ENCODE peak calls at places on chromosomes 11 and 22, in nine cellular contexts. One of them, this sample, is unnamed.

GRCh38 chr11:11946878-11947277 is 61.5 kb downstream of the DKK3 start:
- DNase-seq in AG09309: no peak
- DNase-seq in AG04450: no peak
- DNase-seq in hippocampal formation: no peak
- DNase-seq in fibroblast of pulmonary artery: no peak
- DNase-seq in HCT116: no peak
- DNase-seq in memory B cell: no peak
- DNase-seq in Right ventricle myocardium superior: no peak
- DNase-seq in lung microvascular endothelial cell: no peak
- DNase-seq in this sample: no peak

GRCh38 chr11:11968511-11969280 is 39.7 kb downstream of the DKK3 start:
- DNase-seq in HCT116: no peak
- DNase-seq in memory B cell: no peak
- DNase-seq in lung microvascular endothelial cell: no peak
- DNase-seq in Right ventricle myocardium superior: no peak
- DNase-seq in AG09309: no peak
- DNase-seq in AG04450: no peak
- DNase-seq in fibroblast of pulmonary artery: no peak
- DNase-seq in hippocampal formation: no peak
- DNase-seq in this sample: no peak

GRCh38 chr11:129278586-129279319 is 86.6 kb upstream of the ARHGAP32 start:
- DNase-seq in AG09309: no peak
- DNase-seq in hippocampal formation: no peak
- DNase-seq in memory B cell: peak
- DNase-seq in AG04450: no peak
- DNase-seq in fibroblast of pulmonary artery: no peak
- DNase-seq in lung microvascular endothelial cell: peak
- DNase-seq in HCT116: no peak
- DNase-seq in Right ventricle myocardium superior: no peak
- DNase-seq in this sample: peak

GRCh38 chr11:13486926-13487660 is 8.7 kb downstream of the PTH start:
- DNase-seq in memory B cell: peak
- DNase-seq in AG09309: no peak
- DNase-seq in hippocampal formation: peak
- DNase-seq in HCT116: no peak
- DNase-seq in Right ventricle myocardium superior: peak
- DNase-seq in lung microvascular endothelial cell: peak
- DNase-seq in AG04450: no peak
- DNase-seq in fibroblast of pulmonary artery: peak
- DNase-seq in this sample: peak

GRCh38 chr22:49449377-49449776 is 378.3 kb downstream of the BRD1 start:
- DNase-seq in lung microvascular endothelial cell: no peak
- DNase-seq in AG04450: no peak
- DNase-seq in hippocampal formation: no peak
- DNase-seq in Right ventricle myocardium superior: no peak
- DNase-seq in fibroblast of pulmonary artery: no peak
- DNase-seq in memory B cell: no peak
- DNase-seq in AG09309: no peak
- DNase-seq in HCT116: no peak
- DNase-seq in this sample: no peak

GRCh38 chr11:71940561-71941219 is 11.8 kb downstream of the RNF121 start:
- DNase-seq in AG09309: no peak
- DNase-seq in hippocampal formation: no peak
- DNase-seq in AG04450: no peak
- DNase-seq in memory B cell: no peak
- DNase-seq in fibroblast of pulmonary artery: no peak
- DNase-seq in HCT116: no peak
- DNase-seq in Right ventricle myocardium superior: no peak
- DNase-seq in lung microvascular endothelial cell: no peak
- DNase-seq in this sample: no peak

GRCh38 chr22:39924286-39924685 is 23.4 kb downstream of the GRAP2 start:
- DNase-seq in Right ventricle myocardium superior: no peak
- DNase-seq in memory B cell: no peak
- DNase-seq in fibroblast of pulmonary artery: no peak
- DNase-seq in lung microvascular endothelial cell: no peak
- DNase-seq in hippocampal formation: no peak
- DNase-seq in AG04450: no peak
- DNase-seq in HCT116: no peak
- DNase-seq in AG09309: no peak
- DNase-seq in this sample: no peak

GRCh38 chr22:32815059-32815458 is 13.6 kb downstream of the TIMP3 start:
- DNase-seq in fibroblast of pulmonary artery: no peak
- DNase-seq in HCT116: no peak
- DNase-seq in AG09309: no peak
- DNase-seq in hippocampal formation: no peak
- DNase-seq in lung microvascular endothelial cell: peak
- DNase-seq in Right ventricle myocardium superior: no peak
- DNase-seq in AG04450: no peak
- DNase-seq in memory B cell: no peak
- DNase-seq in this sample: no peak

GRCh38 chr11:34311126-34311525 is 46.7 kb downstream of the ABTB2 start:
- DNase-seq in AG09309: no peak
- DNase-seq in Right ventricle myocardium superior: peak
- DNase-seq in memory B cell: no peak
- DNase-seq in HCT116: no peak
- DNase-seq in lung microvascular endothelial cell: no peak
- DNase-seq in fibroblast of pulmonary artery: no peak
- DNase-seq in hippocampal formation: no peak
- DNase-seq in AG04450: no peak
- DNase-seq in this sample: no peak

GRCh38 chr11:326842-327580 is 6.4 kb upstream of the IFITM3 start:
- DNase-seq in Right ventricle myocardium superior: peak
- DNase-seq in AG09309: no peak
- DNase-seq in memory B cell: no peak
- DNase-seq in HCT116: no peak
- DNase-seq in fibroblast of pulmonary artery: peak
- DNase-seq in hippocampal formation: no peak
- DNase-seq in lung microvascular endothelial cell: peak
- DNase-seq in AG04450: no peak
- DNase-seq in this sample: no peak

GRCh38 chr11:70124321-70125061 is 46.4 kb downstream of the ANO1 start:
- DNase-seq in hippocampal formation: no peak
- DNase-seq in AG09309: no peak
- DNase-seq in fibroblast of pulmonary artery: no peak
- DNase-seq in HCT116: no peak
- DNase-seq in lung microvascular endothelial cell: no peak
- DNase-seq in Right ventricle myocardium superior: no peak
- DNase-seq in AG04450: no peak
- DNase-seq in memory B cell: no peak
- DNase-seq in this sample: no peak

GRCh38 chr11:94401773-94402265 is 600 bp upstream of the GPR83 start:
- DNase-seq in Right ventricle myocardium superior: no peak
- DNase-seq in memory B cell: no peak
- DNase-seq in AG04450: no peak
- DNase-seq in fibroblast of pulmonary artery: no peak
- DNase-seq in lung microvascular endothelial cell: no peak
- DNase-seq in AG09309: no peak
- DNase-seq in HCT116: no peak
- DNase-seq in hippocampal formation: no peak
- DNase-seq in this sample: no peak

GRCh38 chr22:17866127-17866526 is 91.9 kb upstream of the BID start:
- DNase-seq in lung microvascular endothelial cell: no peak
- DNase-seq in fibroblast of pulmonary artery: no peak
- DNase-seq in Right ventricle myocardium superior: no peak
- DNase-seq in AG04450: no peak
- DNase-seq in memory B cell: no peak
- DNase-seq in HCT116: no peak
- DNase-seq in hippocampal formation: peak
- DNase-seq in AG09309: no peak
- DNase-seq in this sample: no peak

GRCh38 chr11:34323601-34324000 is 34.2 kb downstream of the ABTB2 start:
- DNase-seq in AG04450: no peak
- DNase-seq in HCT116: no peak
- DNase-seq in lung microvascular endothelial cell: no peak
- DNase-seq in Right ventricle myocardium superior: no peak
- DNase-seq in hippocampal formation: no peak
- DNase-seq in AG09309: no peak
- DNase-seq in fibroblast of pulmonary artery: no peak
- DNase-seq in memory B cell: no peak
- DNase-seq in this sample: no peak

GRCh38 chr22:26066534-26066933 is 102.7 kb upstream of the SEZ6L start:
- DNase-seq in HCT116: no peak
- DNase-seq in AG09309: no peak
- DNase-seq in AG04450: no peak
- DNase-seq in fibroblast of pulmonary artery: no peak
- DNase-seq in memory B cell: no peak
- DNase-seq in lung microvascular endothelial cell: no peak
- DNase-seq in hippocampal formation: no peak
- DNase-seq in Right ventricle myocardium superior: no peak
- DNase-seq in this sample: peak

GRCh38 chr11:126968915-126969314 is 31.7 kb downstream of the KIRREL3 start:
- DNase-seq in lung microvascular endothelial cell: no peak
- DNase-seq in hippocampal formation: no peak
- DNase-seq in fibroblast of pulmonary artery: no peak
- DNase-seq in AG04450: no peak
- DNase-seq in Right ventricle myocardium superior: no peak
- DNase-seq in HCT116: no peak
- DNase-seq in memory B cell: no peak
- DNase-seq in AG09309: no peak
- DNase-seq in this sample: peak

GRCh38 chr11:7630002-7630401 is 43.3 kb downstream of the CYB5R2 start:
- DNase-seq in Right ventricle myocardium superior: peak
- DNase-seq in memory B cell: no peak
- DNase-seq in hippocampal formation: peak
- DNase-seq in lung microvascular endothelial cell: no peak
- DNase-seq in fibroblast of pulmonary artery: peak
- DNase-seq in HCT116: no peak
- DNase-seq in AG09309: no peak
- DNase-seq in AG04450: no peak
- DNase-seq in this sample: no peak

GRCh38 chr11:72832301-72833082 is 18.3 kb downstream of the ATG16L2 start:
- DNase-seq in Right ventricle myocardium superior: no peak
- DNase-seq in hippocampal formation: no peak
- DNase-seq in HCT116: no peak
- DNase-seq in AG09309: no peak
- DNase-seq in lung microvascular endothelial cell: no peak
- DNase-seq in fibroblast of pulmonary artery: no peak
- DNase-seq in AG04450: no peak
- DNase-seq in memory B cell: no peak
- DNase-seq in this sample: no peak

GRCh38 chr22:29000225-29000556 is 61.4 kb downstream of the C22orf31 start:
- DNase-seq in memory B cell: no peak
- DNase-seq in Right ventricle myocardium superior: no peak
- DNase-seq in AG09309: no peak
- DNase-seq in HCT116: no peak
- DNase-seq in AG04450: no peak
- DNase-seq in hippocampal formation: no peak
- DNase-seq in fibroblast of pulmonary artery: no peak
- DNase-seq in lung microvascular endothelial cell: no peak
- DNase-seq in this sample: no peak

GRCh38 chr22:19114984-19115552 is 7.1 kb downstream of the DGCR2 start:
- DNase-seq in memory B cell: no peak
- DNase-seq in lung microvascular endothelial cell: no peak
- DNase-seq in fibroblast of pulmonary artery: no peak
- DNase-seq in Right ventricle myocardium superior: no peak
- DNase-seq in hippocampal formation: no peak
- DNase-seq in HCT116: no peak
- DNase-seq in AG09309: no peak
- DNase-seq in AG04450: no peak
- DNase-seq in this sample: no peak

GRCh38 chr22:50218153-50218995 is 17.6 kb downstream of the SELENOO start:
- DNase-seq in fibroblast of pulmonary artery: no peak
- DNase-seq in Right ventricle myocardium superior: peak
- DNase-seq in lung microvascular endothelial cell: no peak
- DNase-seq in memory B cell: no peak
- DNase-seq in AG04450: no peak
- DNase-seq in AG09309: no peak
- DNase-seq in HCT116: no peak
- DNase-seq in hippocampal formation: no peak
- DNase-seq in this sample: no peak

GRCh38 chr11:613369-613968 is 2.3 kb downstream of the IRF7 start:
- DNase-seq in Right ventricle myocardium superior: peak
- DNase-seq in lung microvascular endothelial cell: peak
- DNase-seq in hippocampal formation: no peak
- DNase-seq in AG09309: no peak
- DNase-seq in memory B cell: no peak
- DNase-seq in HCT116: peak
- DNase-seq in AG04450: no peak
- DNase-seq in fibroblast of pulmonary artery: peak
- DNase-seq in this sample: peak

GRCh38 chr11:18064035-18064434 is 18.0 kb upstream of the TPH1 start:
- DNase-seq in AG04450: no peak
- DNase-seq in lung microvascular endothelial cell: no peak
- DNase-seq in AG09309: no peak
- DNase-seq in hippocampal formation: no peak
- DNase-seq in Right ventricle myocardium superior: no peak
- DNase-seq in HCT116: no peak
- DNase-seq in memory B cell: no peak
- DNase-seq in fibroblast of pulmonary artery: no peak
- DNase-seq in this sample: no peak

GRCh38 chr11:109583996-109584395 is 162.0 kb downstream of the C11orf87 start:
- DNase-seq in fibroblast of pulmonary artery: no peak
- DNase-seq in lung microvascular endothelial cell: no peak
- DNase-seq in HCT116: no peak
- DNase-seq in AG04450: no peak
- DNase-seq in memory B cell: no peak
- DNase-seq in hippocampal formation: no peak
- DNase-seq in Right ventricle myocardium superior: no peak
- DNase-seq in AG09309: no peak
- DNase-seq in this sample: no peak

GRCh38 chr11:122920579-122920978 is 38.0 kb downstream of the JHY start:
- DNase-seq in lung microvascular endothelial cell: no peak
- DNase-seq in AG09309: no peak
- DNase-seq in Right ventricle myocardium superior: no peak
- DNase-seq in HCT116: no peak
- DNase-seq in fibroblast of pulmonary artery: no peak
- DNase-seq in AG04450: no peak
- DNase-seq in hippocampal formation: no peak
- DNase-seq in memory B cell: no peak
- DNase-seq in this sample: no peak

GRCh38 chr11:61728940-61729219 is 23.6 kb upstream of the MYRF start:
- DNase-seq in AG04450: peak
- DNase-seq in AG09309: no peak
- DNase-seq in HCT116: peak
- DNase-seq in Right ventricle myocardium superior: no peak
- DNase-seq in fibroblast of pulmonary artery: peak
- DNase-seq in lung microvascular endothelial cell: no peak
- DNase-seq in hippocampal formation: no peak
- DNase-seq in memory B cell: no peak
- DNase-seq in this sample: no peak

GRCh38 chr11:2581151-2581930 is 118.5 kb downstream of the KCNQ1OT1 start:
- DNase-seq in fibroblast of pulmonary artery: no peak
- DNase-seq in Right ventricle myocardium superior: peak
- DNase-seq in HCT116: no peak
- DNase-seq in hippocampal formation: no peak
- DNase-seq in lung microvascular endothelial cell: no peak
- DNase-seq in memory B cell: peak
- DNase-seq in AG09309: no peak
- DNase-seq in AG04450: no peak
- DNase-seq in this sample: peak

GRCh38 chr11:105719073-105719846 is 109.4 kb downstream of the GRIA4 start:
- DNase-seq in memory B cell: no peak
- DNase-seq in AG04450: peak
- DNase-seq in HCT116: peak
- DNase-seq in fibroblast of pulmonary artery: peak
- DNase-seq in Right ventricle myocardium superior: no peak
- DNase-seq in lung microvascular endothelial cell: peak
- DNase-seq in AG09309: no peak
- DNase-seq in hippocampal formation: no peak
- DNase-seq in this sample: no peak

GRCh38 chr11:77886401-77886800 is 65.5 kb downstream of the AAMDC start:
- DNase-seq in hippocampal formation: no peak
- DNase-seq in HCT116: no peak
- DNase-seq in memory B cell: no peak
- DNase-seq in Right ventricle myocardium superior: no peak
- DNase-seq in lung microvascular endothelial cell: peak
- DNase-seq in AG04450: no peak
- DNase-seq in fibroblast of pulmonary artery: no peak
- DNase-seq in AG09309: no peak
- DNase-seq in this sample: no peak

GRCh38 chr11:6523253-6523652 is 26.2 kb downstream of the DNHD1 start:
- DNase-seq in lung microvascular endothelial cell: no peak
- DNase-seq in memory B cell: no peak
- DNase-seq in HCT116: peak
- DNase-seq in hippocampal formation: no peak
- DNase-seq in Right ventricle myocardium superior: no peak
- DNase-seq in AG09309: peak
- DNase-seq in fibroblast of pulmonary artery: peak
- DNase-seq in AG04450: no peak
- DNase-seq in this sample: no peak

GRCh38 chr11:72160319-72160718 is 24.8 kb downstream of the FOLR3 start:
- DNase-seq in hippocampal formation: no peak
- DNase-seq in memory B cell: no peak
- DNase-seq in lung microvascular endothelial cell: no peak
- DNase-seq in fibroblast of pulmonary artery: no peak
- DNase-seq in AG09309: no peak
- DNase-seq in HCT116: no peak
- DNase-seq in AG04450: no peak
- DNase-seq in Right ventricle myocardium superior: no peak
- DNase-seq in this sample: no peak